ENCODE peak calls at places on chromosome 12, in five cellular contexts. One of them, this sample, is unnamed.

GRCh38 chr12:91361864-91362263 is 179.2 kb upstream of the DCN start:
- DNase-seq in GM06990: no peak
- DNase-seq in IMR-90: peak; percentile 60
- DNase-seq in fibroblast of pulmonary artery: peak; percentile 75
- DNase-seq in H1: no peak
- DNase-seq in this sample: no peak

GRCh38 chr12:130413909-130414308 is 76.2 kb downstream of the PIWIL1 start:
- DNase-seq in IMR-90: no peak
- DNase-seq in H1: no peak
- DNase-seq in fibroblast of pulmonary artery: no peak
- DNase-seq in GM06990: no peak
- DNase-seq in this sample: no peak

GRCh38 chr12:66240106-66240820 is 51.2 kb downstream of the IRAK3 start:
- DNase-seq in H1: no peak
- DNase-seq in IMR-90: no peak
- DNase-seq in fibroblast of pulmonary artery: no peak
- DNase-seq in GM06990: no peak
- DNase-seq in this sample: no peak

GRCh38 chr12:13164271-13164670 is 32.3 kb upstream of the EMP1 start:
- DNase-seq in IMR-90: no peak
- DNase-seq in fibroblast of pulmonary artery: no peak
- DNase-seq in H1: no peak
- DNase-seq in GM06990: no peak
- DNase-seq in this sample: no peak

GRCh38 chr12:8156845-8157244 is at the start of gene ZNF705A:
- DNase-seq in IMR-90: peak; percentile 87
- DNase-seq in fibroblast of pulmonary artery: peak; percentile 78
- DNase-seq in GM06990: no peak
- DNase-seq in H1: no peak
- DNase-seq in this sample: no peak

GRCh38 chr12:53476769-53477209 is 22.5 kb downstream of the MAP3K12 start:
- DNase-seq in fibroblast of pulmonary artery: peak; percentile 44
- DNase-seq in H1: no peak
- DNase-seq in GM06990: no peak
- DNase-seq in IMR-90: no peak
- DNase-seq in this sample: no peak

GRCh38 chr12:3034067-3034750 is 43.0 kb upstream of the TSPAN9 start:
- DNase-seq in GM06990: peak; percentile 25
- DNase-seq in H1: peak; percentile 92
- DNase-seq in IMR-90: peak; percentile 71
- DNase-seq in fibroblast of pulmonary artery: peak; percentile 77
- DNase-seq in this sample: no peak

GRCh38 chr12:7588703-7589329 is 76.9 kb downstream of the APOBEC1 start:
- DNase-seq in IMR-90: peak; percentile 12
- DNase-seq in H1: peak; percentile 56
- DNase-seq in GM06990: no peak
- DNase-seq in fibroblast of pulmonary artery: peak; percentile 35
- DNase-seq in this sample: peak; percentile 15

GRCh38 chr12:49358548-49359141 is 8.6 kb upstream of the SPATS2 start:
- DNase-seq in H1: peak; percentile 67
- DNase-seq in GM06990: no peak
- DNase-seq in IMR-90: peak; percentile 65
- DNase-seq in fibroblast of pulmonary artery: peak; percentile 83
- DNase-seq in this sample: peak; percentile 61

GRCh38 chr12:116368196-116369194 is 91.0 kb upstream of the MED13L start:
- DNase-seq in IMR-90: no peak
- DNase-seq in H1: no peak
- DNase-seq in fibroblast of pulmonary artery: no peak
- DNase-seq in GM06990: no peak
- DNase-seq in this sample: no peak

GRCh38 chr12:34236073-34236472 is 213.8 kb downstream of the ALG10 start:
- DNase-seq in fibroblast of pulmonary artery: no peak
- DNase-seq in IMR-90: no peak
- DNase-seq in H1: no peak
- DNase-seq in GM06990: no peak
- DNase-seq in this sample: no peak

GRCh38 chr12:125734137-125734536 is 668.9 kb downstream of the AACS start:
- DNase-seq in GM06990: no peak
- DNase-seq in H1: no peak
- DNase-seq in IMR-90: no peak
- DNase-seq in fibroblast of pulmonary artery: no peak
- DNase-seq in this sample: no peak

GRCh38 chr12:10115890-10116289 is 14.1 kb downstream of the CLEC7A start:
- DNase-seq in fibroblast of pulmonary artery: no peak
- DNase-seq in GM06990: no peak
- DNase-seq in IMR-90: no peak
- DNase-seq in H1: no peak
- DNase-seq in this sample: no peak

GRCh38 chr12:62335057-62335456 is 74.9 kb downstream of the USP15 start:
- DNase-seq in H1: no peak
- DNase-seq in IMR-90: no peak
- DNase-seq in GM06990: no peak
- DNase-seq in fibroblast of pulmonary artery: no peak
- DNase-seq in this sample: no peak

GRCh38 chr12:14960548-14961465 is 594 bp downstream of the ARHGDIB start:
- DNase-seq in H1: no peak
- DNase-seq in IMR-90: peak; percentile 36
- DNase-seq in GM06990: peak; percentile 54
- DNase-seq in fibroblast of pulmonary artery: peak; percentile 93
- DNase-seq in this sample: no peak

GRCh38 chr12:68236421-68237059 is 10.9 kb upstream of the IL26 start:
- DNase-seq in GM06990: peak; percentile 22
- DNase-seq in H1: no peak
- DNase-seq in IMR-90: no peak
- DNase-seq in fibroblast of pulmonary artery: no peak
- DNase-seq in this sample: peak; percentile 46

GRCh38 chr12:20443792-20444191 is 75.5 kb downstream of the PDE3A start:
- DNase-seq in IMR-90: no peak
- DNase-seq in H1: no peak
- DNase-seq in GM06990: no peak
- DNase-seq in fibroblast of pulmonary artery: no peak
- DNase-seq in this sample: no peak

GRCh38 chr12:69240625-69240984 is 1.2 kb downstream of the CPSF6 start:
- DNase-seq in IMR-90: peak; percentile 11
- DNase-seq in GM06990: no peak
- DNase-seq in fibroblast of pulmonary artery: no peak
- DNase-seq in H1: no peak
- DNase-seq in this sample: peak; percentile 27

GRCh38 chr12:132209654-132210222 is 65.5 kb downstream of the NOC4L start:
- DNase-seq in IMR-90: no peak
- DNase-seq in fibroblast of pulmonary artery: no peak
- DNase-seq in GM06990: no peak
- DNase-seq in H1: no peak
- DNase-seq in this sample: no peak

GRCh38 chr12:131056626-131057025 is 102.9 kb downstream of the ADGRD1 start:
- DNase-seq in GM06990: no peak
- DNase-seq in fibroblast of pulmonary artery: no peak
- DNase-seq in IMR-90: no peak
- DNase-seq in H1: no peak
- DNase-seq in this sample: no peak

GRCh38 chr12:83802011-83802410 is 1110.6 kb downstream of the SLC6A15 start:
- DNase-seq in fibroblast of pulmonary artery: no peak
- DNase-seq in H1: no peak
- DNase-seq in IMR-90: no peak
- DNase-seq in GM06990: no peak
- DNase-seq in this sample: no peak

GRCh38 chr12:105485321-105485910 is 154.9 kb downstream of the C12orf75 start:
- DNase-seq in GM06990: no peak
- DNase-seq in fibroblast of pulmonary artery: peak; percentile 93
- DNase-seq in IMR-90: peak; percentile 65
- DNase-seq in H1: no peak
- DNase-seq in this sample: no peak

GRCh38 chr12:105483691-105484090 is 153.2 kb downstream of the C12orf75 start:
- DNase-seq in H1: no peak
- DNase-seq in fibroblast of pulmonary artery: no peak
- DNase-seq in IMR-90: no peak
- DNase-seq in GM06990: no peak
- DNase-seq in this sample: no peak

GRCh38 chr12:105485926-105486325 is 155.4 kb downstream of the C12orf75 start:
- DNase-seq in IMR-90: peak; percentile 31
- DNase-seq in H1: no peak
- DNase-seq in GM06990: no peak
- DNase-seq in fibroblast of pulmonary artery: peak; percentile 42
- DNase-seq in this sample: no peak

GRCh38 chr12:105492591-105492990 is 162.1 kb downstream of the C12orf75 start:
- DNase-seq in IMR-90: peak; percentile 43
- DNase-seq in H1: no peak
- DNase-seq in fibroblast of pulmonary artery: peak; percentile 29
- DNase-seq in GM06990: no peak
- DNase-seq in this sample: no peak

GRCh38 chr12:105487961-105488360 is 157.5 kb downstream of the C12orf75 start:
- DNase-seq in fibroblast of pulmonary artery: peak; percentile 44
- DNase-seq in H1: no peak
- DNase-seq in IMR-90: no peak
- DNase-seq in GM06990: no peak
- DNase-seq in this sample: no peak
- H3K4me3 ChIP-seq in fibroblast of pulmonary artery: no peak overlapping the region
- H3K4me3 ChIP-seq in H1: no peak overlapping the region
- H3K4me3 ChIP-seq in IMR-90: no peak overlapping the region
- H3K4me3 ChIP-seq in GM06990: no peak overlapping the region
- H3K4me3 ChIP-seq in this sample: no peak overlapping the region

DNA sequence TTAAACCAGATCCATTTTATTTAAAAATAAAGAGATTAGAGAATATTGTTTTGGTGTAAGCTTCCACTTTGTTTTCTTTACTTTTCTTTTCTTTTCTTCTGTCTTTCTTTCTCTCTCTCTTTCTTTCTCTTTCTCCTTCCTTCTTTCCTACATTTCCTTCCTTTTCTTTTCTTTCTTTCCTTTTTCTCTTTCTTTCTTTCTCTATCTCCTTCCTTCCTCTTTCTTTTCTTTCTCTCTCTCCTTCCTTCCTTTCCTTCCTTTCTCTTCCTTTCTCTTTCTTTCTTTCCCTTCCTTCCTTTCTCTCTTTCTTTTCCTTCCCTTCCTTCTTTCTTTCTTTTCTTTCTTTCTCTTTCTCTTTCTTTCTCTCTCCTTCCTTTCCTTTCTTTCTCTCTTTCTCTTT is 100.8 kb downstream of the TMTC3 start:
- DNase-seq in fibroblast of pulmonary artery: no peak
- DNase-seq in GM06990: no peak
- DNase-seq in H1: no peak
- DNase-seq in IMR-90: no peak
- DNase-seq in this sample: no peak
- TF ChIP-seq CTCF in fibroblast of pulmonary artery: no peak
- TF ChIP-seq CTCF in GM06990: no peak
- TF ChIP-seq CTCF in H1: no peak
- TF ChIP-seq CTCF in IMR-90: no peak
- TF ChIP-seq CTCF in this sample: no peak

GRCh38 chr12:122062832-122063690 is 15.5 kb upstream of the MLXIP start:
- DNase-seq in IMR-90: peak; percentile 66
- DNase-seq in fibroblast of pulmonary artery: peak; percentile 83
- DNase-seq in GM06990: no peak
- DNase-seq in H1: no peak
- DNase-seq in this sample: no peak

GRCh38 chr12:122064780-122065588 is 13.6 kb upstream of the MLXIP start:
- DNase-seq in fibroblast of pulmonary artery: peak; percentile 86
- DNase-seq in IMR-90: peak; percentile 86
- DNase-seq in H1: peak; percentile 52
- DNase-seq in GM06990: no peak
- DNase-seq in this sample: no peak

GRCh38 chr12:122061253-122061652 is 17.3 kb upstream of the MLXIP start:
- DNase-seq in H1: no peak
- DNase-seq in fibroblast of pulmonary artery: no peak
- DNase-seq in IMR-90: no peak
- DNase-seq in GM06990: no peak
- DNase-seq in this sample: no peak

GRCh38 chr12:122063691-122064033 is 14.9 kb upstream of the MLXIP start:
- DNase-seq in H1: no peak
- DNase-seq in fibroblast of pulmonary artery: no peak
- DNase-seq in GM06990: no peak
- DNase-seq in IMR-90: no peak
- DNase-seq in this sample: no peak

DNA sequence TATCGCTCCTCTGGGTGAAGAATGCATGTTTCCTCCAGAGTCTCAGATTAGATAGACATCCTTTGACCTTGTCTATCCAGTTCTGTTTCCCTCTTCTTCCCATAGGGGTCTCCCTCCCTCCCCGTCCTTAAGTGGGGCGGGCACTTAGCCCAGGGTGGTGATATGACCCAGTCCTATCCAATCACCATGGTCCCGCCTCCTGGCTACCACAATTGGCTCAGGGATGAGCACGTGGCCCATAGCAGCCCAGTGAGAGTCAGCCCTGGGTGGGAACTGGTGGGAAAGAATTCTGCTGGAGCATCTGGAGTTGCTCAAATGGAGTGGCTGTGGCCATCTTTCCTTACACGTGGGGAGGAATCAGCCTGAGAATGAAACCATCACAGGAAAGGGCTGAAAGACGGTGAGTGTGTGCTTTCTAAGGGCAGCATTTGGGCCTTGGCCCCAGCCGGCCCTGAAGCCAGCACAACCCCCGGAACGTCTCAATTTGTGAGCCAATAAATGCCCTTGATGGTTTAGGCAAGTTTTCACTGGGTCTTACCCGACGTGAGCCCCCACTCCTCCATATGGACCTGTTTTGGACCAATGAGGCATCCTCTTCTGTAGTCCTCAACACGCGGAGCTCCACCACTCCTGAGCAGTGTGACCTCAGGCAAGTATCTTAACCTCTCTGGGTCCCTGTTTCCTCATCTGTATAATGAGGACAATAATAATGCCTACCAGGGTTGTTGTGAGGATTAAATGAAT is 14.3 kb upstream of the MLXIP start:
- DNase-seq in GM06990: peak; percentile 49
- DNase-seq in fibroblast of pulmonary artery: peak; percentile 98
- DNase-seq in IMR-90: peak; percentile 90
- DNase-seq in H1: peak; percentile 87
- DNase-seq in this sample: no peak
- H3K4me3 ChIP-seq in GM06990: no peak overlapping the region
- H3K4me3 ChIP-seq in fibroblast of pulmonary artery: peak overlapping the region; percentile 41
- H3K4me3 ChIP-seq in IMR-90: no peak overlapping the region
- H3K4me3 ChIP-seq in H1: peak overlapping the region; percentile 10
- H3K4me3 ChIP-seq in this sample: no peak overlapping the region

GRCh38 chr12:59494617-59495016 is 101.2 kb upstream of the SLC16A7 start:
- DNase-seq in fibroblast of pulmonary artery: no peak
- DNase-seq in H1: no peak
- DNase-seq in GM06990: no peak
- DNase-seq in IMR-90: no peak
- DNase-seq in this sample: no peak

GRCh38 chr12:59500335-59500734 is 95.5 kb upstream of the SLC16A7 start:
- DNase-seq in fibroblast of pulmonary artery: no peak
- DNase-seq in H1: no peak
- DNase-seq in GM06990: no peak
- DNase-seq in IMR-90: no peak
- DNase-seq in this sample: no peak

GRCh38 chr12:59500915-59501314 is 94.9 kb upstream of the SLC16A7 start:
- DNase-seq in IMR-90: no peak
- DNase-seq in H1: no peak
- DNase-seq in fibroblast of pulmonary artery: no peak
- DNase-seq in GM06990: no peak
- DNase-seq in this sample: no peak

DNA sequence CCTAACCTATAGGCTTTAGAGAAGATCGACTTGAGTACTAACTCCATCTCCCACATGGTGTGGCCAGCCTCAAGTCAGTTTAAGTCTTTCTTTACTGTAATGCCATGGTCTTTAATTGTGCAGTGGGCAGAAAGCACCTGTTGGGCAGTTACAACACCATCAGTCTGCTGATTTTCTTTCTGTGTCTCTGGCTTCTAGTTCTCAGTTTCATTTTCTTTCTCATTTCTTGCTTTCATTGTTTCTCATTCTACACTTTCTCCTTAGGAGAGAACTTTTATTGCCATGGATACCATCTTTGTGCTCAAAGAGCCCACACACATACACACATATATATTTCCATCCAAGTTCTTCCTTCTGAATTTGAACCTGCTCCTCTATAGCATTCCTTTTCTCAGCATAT is 96.1 kb upstream of the SLC16A7 start:
- DNase-seq in GM06990: no peak
- DNase-seq in IMR-90: no peak
- DNase-seq in fibroblast of pulmonary artery: no peak
- DNase-seq in H1: no peak
- DNase-seq in this sample: no peak
- TF ChIP-seq CTCF in GM06990: no peak
- TF ChIP-seq CTCF in IMR-90: no peak
- TF ChIP-seq CTCF in fibroblast of pulmonary artery: no peak
- TF ChIP-seq CTCF in H1: no peak
- TF ChIP-seq CTCF in this sample: no peak